ENCODE peak calls at places on chromosome 7, in six cellular contexts. One of them, this sample, is unnamed.

GRCh38 chr7:21507627-21508343 is 35.1 kb upstream of the DNAH11 start:
- DNase-seq in tibial nerve: no peak
- DNase-seq in transverse colon: peak
- DNase-seq in body of pancreas: peak
- DNase-seq in adrenal gland: peak
- DNase-seq in erythroblast: peak
- DNase-seq in this sample: peak

GRCh38 chr7:80053098-80053497 is 81.5 kb upstream of the GNAI1 start:
- DNase-seq in tibial nerve: no peak
- DNase-seq in transverse colon: no peak
- DNase-seq in body of pancreas: peak
- DNase-seq in adrenal gland: no peak
- DNase-seq in erythroblast: no peak
- DNase-seq in this sample: no peak

GRCh38 chr7:57414852-57415251 is 35.1 kb upstream of the ZNF716 start:
- DNase-seq in tibial nerve: no peak
- DNase-seq in transverse colon: no peak
- DNase-seq in body of pancreas: no peak
- DNase-seq in adrenal gland: no peak
- DNase-seq in erythroblast: no peak
- DNase-seq in this sample: no peak

GRCh38 chr7:149125189-149125863 is 798 bp downstream of the ZNF425 start:
- DNase-seq in tibial nerve: no peak
- DNase-seq in transverse colon: no peak
- DNase-seq in body of pancreas: no peak
- DNase-seq in adrenal gland: no peak
- DNase-seq in erythroblast: peak
- DNase-seq in this sample: no peak

GRCh38 chr7:135181929-135182678 is 11.6 kb upstream of the CYREN start:
- DNase-seq in tibial nerve: no peak
- DNase-seq in transverse colon: no peak
- DNase-seq in body of pancreas: no peak
- DNase-seq in adrenal gland: no peak
- DNase-seq in erythroblast: no peak
- DNase-seq in this sample: no peak

GRCh38 chr7:116426428-116427156 is 72.9 kb upstream of the CAV2 start:
- DNase-seq in tibial nerve: no peak
- DNase-seq in transverse colon: peak
- DNase-seq in body of pancreas: peak
- DNase-seq in adrenal gland: peak
- DNase-seq in erythroblast: peak
- DNase-seq in this sample: peak

GRCh38 chr7:85614684-85615083 is 427.8 kb upstream of the SEMA3D start:
- DNase-seq in tibial nerve: no peak
- DNase-seq in transverse colon: no peak
- DNase-seq in body of pancreas: no peak
- DNase-seq in adrenal gland: no peak
- DNase-seq in erythroblast: no peak
- DNase-seq in this sample: no peak

GRCh38 chr7:94561841-94562514 is 52.4 kb downstream of the CASD1 start:
- DNase-seq in tibial nerve: no peak
- DNase-seq in transverse colon: no peak
- DNase-seq in body of pancreas: no peak
- DNase-seq in adrenal gland: no peak
- DNase-seq in erythroblast: no peak
- DNase-seq in this sample: no peak

GRCh38 chr7:35691827-35692307 is 3.1 kb downstream of the HERPUD2 start:
- DNase-seq in tibial nerve: no peak
- DNase-seq in transverse colon: peak
- DNase-seq in body of pancreas: peak
- DNase-seq in adrenal gland: no peak
- DNase-seq in erythroblast: peak
- DNase-seq in this sample: no peak

DNA sequence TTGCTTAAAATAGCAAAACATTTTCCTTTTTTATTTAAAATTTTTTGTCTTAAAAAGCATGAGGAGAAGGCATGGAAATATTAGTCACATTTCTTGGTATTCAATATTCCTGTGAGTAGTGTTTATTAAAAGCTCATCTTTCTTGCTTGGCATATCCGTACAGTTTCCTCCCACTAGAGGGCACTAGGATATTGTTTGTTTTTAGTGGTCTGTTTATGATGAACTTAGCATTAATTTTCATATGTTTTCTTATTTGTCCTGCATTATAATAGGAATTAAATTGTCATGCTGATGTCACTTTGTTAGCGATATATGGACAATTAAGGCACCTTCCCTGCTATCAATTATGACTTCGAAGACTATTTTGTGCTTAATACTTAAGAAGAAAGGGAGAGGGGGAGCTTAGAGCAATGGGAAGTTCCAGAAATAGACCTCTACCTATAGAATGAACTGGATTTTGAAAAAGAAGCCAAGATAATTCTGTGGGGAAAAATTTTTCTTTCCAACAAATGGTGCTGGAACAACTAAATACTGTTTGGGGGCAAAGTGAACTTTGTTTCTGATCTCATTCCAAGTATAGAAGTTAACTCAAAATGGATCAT is 91.0 kb upstream of the STRIP2 start:
- DNase-seq in tibial nerve: no peak
- DNase-seq in transverse colon: no peak
- DNase-seq in body of pancreas: peak
- DNase-seq in adrenal gland: no peak
- DNase-seq in erythroblast: peak
- DNase-seq in this sample: peak
- TF ChIP-seq POLR2A in tibial nerve: no peak
- TF ChIP-seq POLR2A in transverse colon: no peak
- TF ChIP-seq POLR2A in body of pancreas: no peak
- TF ChIP-seq POLR2A in adrenal gland: no peak
- TF ChIP-seq POLR2A in erythroblast: no peak
- TF ChIP-seq POLR2A in this sample: no peak

DNA sequence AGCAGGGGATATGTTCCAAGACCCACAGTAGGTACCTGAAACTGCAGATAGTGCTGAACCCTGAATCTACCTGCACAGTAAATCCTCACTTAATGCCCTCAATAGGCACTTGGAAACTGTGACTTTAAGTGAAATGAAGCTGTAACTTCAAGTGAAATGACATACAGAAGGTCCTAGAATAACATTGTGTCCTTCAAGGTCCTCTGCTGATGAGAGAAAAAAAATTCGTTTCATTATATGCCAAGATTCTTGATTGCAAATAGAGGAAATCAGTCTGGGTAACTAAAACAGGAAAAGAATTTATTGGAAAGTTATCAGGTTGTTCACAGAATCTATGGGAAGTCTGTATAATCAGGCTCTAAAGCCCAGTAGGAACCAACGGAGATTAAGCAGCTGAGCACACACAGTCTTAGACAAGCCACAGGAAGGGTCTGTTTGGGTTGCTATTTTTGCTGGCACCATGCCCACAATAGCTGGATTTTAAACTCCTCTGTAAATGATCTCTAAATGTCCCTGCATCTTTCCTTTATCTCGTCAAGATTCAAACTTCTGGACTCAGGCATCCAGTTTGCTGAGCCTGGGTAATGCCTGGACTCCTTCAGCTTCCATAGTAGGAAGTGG is 57.5 kb downstream of the EXOC4 start:
- DNase-seq in tibial nerve: no peak
- DNase-seq in transverse colon: no peak
- DNase-seq in body of pancreas: peak
- DNase-seq in adrenal gland: peak
- DNase-seq in erythroblast: no peak
- DNase-seq in this sample: no peak
- TF ChIP-seq POLR2A in tibial nerve: no peak
- TF ChIP-seq POLR2A in transverse colon: no peak
- TF ChIP-seq POLR2A in body of pancreas: no peak
- TF ChIP-seq POLR2A in adrenal gland: no peak
- TF ChIP-seq POLR2A in erythroblast: no peak
- TF ChIP-seq POLR2A in this sample: no peak

DNA sequence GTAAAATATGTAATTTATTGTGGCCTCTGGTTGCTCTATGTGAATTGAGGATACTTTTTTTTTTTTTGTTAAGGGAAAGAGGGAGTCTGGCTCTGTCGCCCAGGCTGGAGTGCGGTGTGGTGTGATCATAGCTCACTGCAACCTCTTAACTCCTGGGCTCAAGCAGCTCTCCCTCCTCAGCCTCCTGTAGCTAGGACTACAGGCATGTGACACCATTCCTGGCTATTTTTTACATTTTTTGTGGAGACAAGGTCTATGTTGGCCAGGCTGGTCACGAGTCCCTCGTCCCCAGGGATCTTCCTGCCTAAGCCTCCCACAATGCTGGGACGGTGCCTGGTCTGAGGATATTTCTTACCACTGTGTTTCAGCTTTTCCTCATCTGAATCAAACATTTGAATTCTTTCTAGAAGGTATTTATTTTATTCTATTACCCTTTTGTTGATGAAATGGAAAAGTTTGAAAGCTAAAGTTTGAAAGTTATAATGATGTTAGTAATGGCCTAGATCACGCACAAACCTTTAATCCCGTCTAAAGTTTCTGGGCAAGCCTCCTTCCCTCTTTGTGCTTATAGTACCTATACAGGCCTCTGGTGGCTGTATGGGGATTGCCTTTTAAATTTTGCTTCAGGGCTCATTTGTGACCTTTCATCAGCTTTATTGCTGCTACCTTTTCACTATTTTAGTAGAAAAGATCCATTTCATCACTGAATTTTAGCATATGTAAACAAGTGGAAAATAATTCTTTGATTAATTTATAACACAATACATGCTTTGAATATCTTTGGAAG is 2.0 kb downstream of the IFRD1 start:
- DNase-seq in tibial nerve: peak
- DNase-seq in transverse colon: peak
- DNase-seq in body of pancreas: peak
- DNase-seq in adrenal gland: peak
- DNase-seq in erythroblast: peak
- DNase-seq in this sample: no peak
- TF ChIP-seq POLR2A in tibial nerve: peak
- TF ChIP-seq POLR2A in transverse colon: peak
- TF ChIP-seq POLR2A in body of pancreas: no peak
- TF ChIP-seq POLR2A in adrenal gland: peak
- TF ChIP-seq POLR2A in erythroblast: no peak
- TF ChIP-seq POLR2A in this sample: no peak

GRCh38 chr7:158828343-158829020 is 827 bp downstream of the ESYT2 start:
- DNase-seq in tibial nerve: peak
- DNase-seq in transverse colon: peak
- DNase-seq in body of pancreas: peak
- DNase-seq in adrenal gland: peak
- DNase-seq in erythroblast: peak
- DNase-seq in this sample: no peak

GRCh38 chr7:158825628-158826289 is 3.5 kb downstream of the ESYT2 start:
- DNase-seq in tibial nerve: no peak
- DNase-seq in transverse colon: no peak
- DNase-seq in body of pancreas: no peak
- DNase-seq in adrenal gland: no peak
- DNase-seq in erythroblast: no peak
- DNase-seq in this sample: no peak

GRCh38 chr7:158829342-158830210 is at the start of gene ESYT2:
- DNase-seq in tibial nerve: peak
- DNase-seq in transverse colon: peak
- DNase-seq in body of pancreas: peak
- DNase-seq in adrenal gland: peak
- DNase-seq in erythroblast: peak
- DNase-seq in this sample: peak

GRCh38 chr7:158829021-158829341 is 328 bp downstream of the ESYT2 start:
- DNase-seq in tibial nerve: no peak
- DNase-seq in transverse colon: no peak
- DNase-seq in body of pancreas: peak
- DNase-seq in adrenal gland: peak
- DNase-seq in erythroblast: peak
- DNase-seq in this sample: peak

DNA sequence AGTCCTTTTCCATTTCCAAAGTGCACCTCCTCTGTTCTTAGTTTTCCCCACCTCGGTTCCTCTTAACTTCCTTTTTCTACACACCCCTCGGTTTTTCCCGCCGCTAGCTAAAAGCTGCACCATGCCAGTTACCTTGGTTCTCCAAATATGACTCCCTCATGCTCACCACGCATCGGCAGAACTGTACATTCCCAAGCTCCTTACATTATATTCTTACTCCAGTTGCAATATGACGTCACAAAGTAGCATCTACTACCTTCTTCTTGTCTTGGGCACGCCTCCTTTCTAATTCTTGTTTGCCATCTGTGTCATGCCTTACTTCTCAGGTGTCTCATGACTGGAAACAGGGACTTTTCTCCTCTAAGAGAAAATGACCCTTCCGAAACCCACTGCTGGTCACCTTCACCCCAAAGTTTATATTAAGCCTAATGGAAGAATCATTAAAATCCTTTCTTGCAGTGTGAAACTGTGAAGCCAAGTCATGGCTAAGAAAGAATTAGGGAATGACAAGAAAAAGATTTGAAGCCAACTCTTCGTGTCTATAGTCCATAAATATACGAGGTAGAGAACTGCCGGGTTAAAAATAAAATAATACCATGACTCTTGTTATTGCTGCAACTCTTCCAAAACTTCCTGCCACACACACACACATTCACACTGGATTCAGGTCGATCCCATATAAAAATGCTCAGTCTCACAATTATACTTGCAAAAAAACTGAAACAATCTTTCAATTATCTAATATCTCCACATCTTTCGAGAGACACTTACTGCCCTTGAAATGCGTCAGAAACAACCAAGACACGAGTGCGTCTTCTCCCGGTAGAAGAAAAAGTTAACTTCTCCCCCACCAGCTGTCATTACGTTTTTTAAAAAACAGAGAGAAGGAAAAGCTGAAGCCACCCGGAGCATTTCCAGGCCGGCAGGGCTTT is 1.6 kb downstream of the ESYT2 start:
- DNase-seq in tibial nerve: no peak
- DNase-seq in transverse colon: no peak
- DNase-seq in body of pancreas: no peak
- DNase-seq in adrenal gland: no peak
- DNase-seq in erythroblast: peak
- DNase-seq in this sample: no peak
- TF ChIP-seq POLR2A in tibial nerve: no peak
- TF ChIP-seq POLR2A in transverse colon: peak
- TF ChIP-seq POLR2A in body of pancreas: no peak
- TF ChIP-seq POLR2A in adrenal gland: peak
- TF ChIP-seq POLR2A in erythroblast: peak
- TF ChIP-seq POLR2A in this sample: no peak

GRCh38 chr7:127392566-127393369 is at the start of gene ZNF800:
- DNase-seq in tibial nerve: peak
- DNase-seq in transverse colon: peak
- DNase-seq in body of pancreas: peak
- DNase-seq in adrenal gland: peak
- DNase-seq in erythroblast: peak
- DNase-seq in this sample: peak
- TF ChIP-seq POLR2A in tibial nerve: peak
- TF ChIP-seq POLR2A in transverse colon: peak
- TF ChIP-seq POLR2A in body of pancreas: peak
- TF ChIP-seq POLR2A in adrenal gland: peak
- TF ChIP-seq POLR2A in erythroblast: peak
- TF ChIP-seq POLR2A in this sample: peak

GRCh38 chr7:30285067-30285530 is 702 bp downstream of the ZNRF2 start:
- DNase-seq in tibial nerve: no peak
- DNase-seq in transverse colon: peak
- DNase-seq in body of pancreas: peak
- DNase-seq in adrenal gland: peak
- DNase-seq in erythroblast: peak
- DNase-seq in this sample: peak
- TF ChIP-seq POLR2A in tibial nerve: no peak
- TF ChIP-seq POLR2A in transverse colon: peak
- TF ChIP-seq POLR2A in body of pancreas: no peak
- TF ChIP-seq POLR2A in adrenal gland: no peak
- TF ChIP-seq POLR2A in erythroblast: peak
- TF ChIP-seq POLR2A in this sample: no peak

This sample was measured in H54.